ENCODE peak calls at places on chromosomes 7 and 10, in eight cellular contexts. L is DMS153, A is Kasumi-1, X is T-helper 9 cell, T is keratinocyte, F is T1000, P is coronary artery, M is adrenal gland. S is an unnamed sample.

GRCh38 chr7:47573758-47574472 is 8.0 kb downstream of the TNS3 start:
- DNase-seq in L (no peak), A (no peak), X (no peak), T (no peak), F (no peak), P (no peak), M (peak; percentile 83), S (no peak)

GRCh38 chr10:97010695-97011206 is 175.0 kb downstream of the SLIT1 start:
- DNase-seq in L (no peak), A (no peak), X (no peak), T (no peak), F (no peak), P (peak; percentile 52), M (no peak), S (no peak)

GRCh38 chr7:144439717-144440116 is 36.2 kb upstream of the NOBOX start:
- DNase-seq in L (no peak), A (no peak), X (no peak), T (no peak), F (no peak), P (no peak), M (no peak), S (no peak)

GRCh38 chr10:13724484-13724883 is 137.7 kb downstream of the PRPF18 start:
- DNase-seq in L (no peak), A (no peak), X (no peak), T (no peak), F (no peak), P (no peak), M (peak; percentile 84), S (no peak)

GRCh38 chr7:12802070-12802469 is 114.6 kb downstream of the ARL4A start:
- DNase-seq in L (no peak), A (no peak), X (no peak), T (peak; percentile 36), F (no peak), P (no peak), M (no peak), S (no peak)

GRCh38 chr10:78547397-78547796 is 513.7 kb downstream of the RPS24 start:
- DNase-seq in L (no peak), A (no peak), X (no peak), T (no peak), F (no peak), P (no peak), M (no peak), S (no peak)

GRCh38 chr7:52647046-52647445 is 388.4 kb upstream of the POM121L12 start:
- DNase-seq in L (no peak), A (no peak), X (no peak), T (no peak), F (no peak), P (no peak), M (no peak), S (no peak)

GRCh38 chr7:18520450-18521235 is 25.1 kb downstream of the HDAC9 start:
- DNase-seq in L (no peak), A (no peak), X (no peak), T (no peak), F (no peak), P (no peak), M (no peak), S (no peak)